ENCODE peak calls at places on chromosomes 16 and 17, in five cellular contexts. B is CD4-positive, alpha-beta memory T cell; Q is ovary; P is mammary epithelial cell; U is adrenal gland. K is an unnamed sample.

GRCh38 chr16:23504453-23505179 is 5.7 kb downstream of the GGA2 start:
- DNase-seq in B (peak; percentile 46), Q (peak; percentile 41), P (peak; percentile 96), U (peak; percentile 78), K (peak; percentile 51)

GRCh38 chr17:72754513-72754912 is 338.0 kb downstream of the SLC39A11 start:
- DNase-seq in B (no peak), Q (no peak), P (peak; percentile 9), U (no peak), K (no peak)

GRCh38 chr17:6592193-6592592 is 35.8 kb upstream of the PITPNM3 start:
- DNase-seq in B (no peak), Q (no peak), P (peak; percentile 29), U (no peak), K (no peak)

GRCh38 chr16:12801511-12802042 is 2.1 kb downstream of the CPPED1 start:
- DNase-seq in B (no peak), Q (peak; percentile 69), P (peak; percentile 69), U (peak; percentile 57), K (no peak)

GRCh38 chr17:61714300-61714699 is 123.3 kb upstream of the NACA2 start:
- DNase-seq in B (no peak), Q (no peak), P (no peak), U (no peak), K (no peak)

GRCh38 chr16:28974007-28974436 is 556 bp upstream of the SPNS1 start:
- DNase-seq in B (no peak), Q (peak; percentile 60), P (peak; percentile 51), U (peak; percentile 72), K (peak; percentile 53)

GRCh38 chr16:82079892-82080291 is 44.8 kb downstream of the HSD17B2 start:
- DNase-seq in B (no peak), Q (no peak), P (no peak), U (no peak), K (no peak)

GRCh38 chr17:79927688-79928501 is 88.7 kb upstream of the CBX4 start:
- DNase-seq in B (no peak), Q (no peak), P (no peak), U (no peak), K (no peak)

GRCh38 chr17:78939615-78940014 is 14.4 kb upstream of the TIMP2 start:
- DNase-seq in B (no peak), Q (no peak), P (no peak), U (no peak), K (no peak)

GRCh38 chr16:57021693-57022092 is 32.3 kb downstream of the NLRC5 start:
- DNase-seq in B (no peak), Q (no peak), P (no peak), U (no peak), K (no peak)
- H3K36me3 ChIP-seq in B (peaks cover 58% of the 10 kb centered on the region), Q (no peaks in the 10 kb centered on the region), P (no peaks in the 10 kb centered on the region), U (peaks cover 14% of the 10 kb centered on the region), K (no peaks in the 10 kb centered on the region)

GRCh38 chr17:2398655-2399571 is 1.9 kb downstream of the MNT start:
- DNase-seq in B (peak; percentile 56), Q (peak; percentile 69), P (peak; percentile 74), U (peak; percentile 84), K (peak; percentile 76)
- H3K4me1 ChIP-seq in B (peaks cover 62% of the 10 kb centered on the region), Q (peaks cover 39% of the 10 kb centered on the region), P (peaks cover 56% of the 10 kb centered on the region), U (peaks cover 70% of the 10 kb centered on the region), K (peaks cover 53% of the 10 kb centered on the region)

DNA sequence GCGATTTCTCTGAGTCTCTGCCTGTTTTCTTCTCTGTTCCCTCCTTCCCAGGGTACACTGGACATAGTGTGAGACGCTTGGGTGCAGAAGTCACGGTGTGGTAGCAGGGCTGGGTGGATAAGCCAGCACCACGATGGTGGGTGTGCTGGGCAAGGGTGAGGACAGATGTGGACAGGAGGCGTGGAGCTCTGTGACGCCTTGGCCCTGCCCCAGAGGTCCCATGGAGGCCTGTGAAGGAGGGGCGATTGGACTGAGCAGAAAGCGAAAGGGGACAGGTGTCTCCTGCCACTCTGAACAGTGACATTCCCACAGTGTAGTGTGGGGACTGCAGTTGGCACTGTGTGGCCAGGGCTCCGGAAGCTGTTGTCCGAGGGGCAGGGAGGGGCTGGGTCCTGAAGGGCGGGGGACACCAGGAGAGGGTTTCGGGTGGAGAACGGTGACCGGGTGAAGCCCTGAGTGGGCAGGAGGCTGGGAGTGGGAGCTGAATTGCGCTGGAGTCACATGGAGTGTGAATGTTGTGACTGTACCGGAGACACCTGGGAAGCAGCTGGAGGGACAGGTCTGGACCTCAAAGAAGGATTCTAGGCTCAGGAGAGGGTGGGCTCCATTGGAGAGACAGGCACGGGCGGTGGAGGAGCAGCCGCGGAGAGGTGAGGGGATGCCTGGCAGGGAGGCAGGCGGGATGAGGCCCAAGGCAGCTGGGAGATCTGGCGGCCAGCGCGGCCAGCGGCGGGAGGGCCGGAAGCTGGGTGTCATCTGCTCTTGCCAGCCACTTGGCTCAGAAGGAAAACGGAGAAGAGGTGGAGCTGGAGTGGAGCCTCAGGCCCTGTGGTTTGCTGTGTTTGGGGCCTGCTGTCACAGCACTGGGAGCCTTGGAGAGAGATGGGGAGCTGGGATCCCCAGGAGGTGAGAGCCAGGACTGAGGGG is 7.5 kb downstream of the TBC1D24 start:
- DNase-seq in B (no peak), Q (peak; percentile 57), P (peak; percentile 43), U (peak; percentile 74), K (peak; percentile 44)
- H3K4me3 ChIP-seq in B (no peak overlapping the region), Q (no peak overlapping the region), P (no peak overlapping the region), U (no peak overlapping the region), K (no peak overlapping the region)

GRCh38 chr17:81609541-81610353 is 27.2 kb downstream of the NPLOC4 start:
- DNase-seq in B (no peak), Q (no peak), P (no peak), U (peak; percentile 68), K (no peak)

GRCh38 chr17:81616877-81617276 is 20.0 kb downstream of the NPLOC4 start:
- DNase-seq in B (no peak), Q (no peak), P (no peak), U (no peak), K (no peak)

GRCh38 chr17:81612172-81612571 is 24.7 kb downstream of the NPLOC4 start:
- DNase-seq in B (no peak), Q (no peak), P (no peak), U (no peak), K (no peak)

DNA sequence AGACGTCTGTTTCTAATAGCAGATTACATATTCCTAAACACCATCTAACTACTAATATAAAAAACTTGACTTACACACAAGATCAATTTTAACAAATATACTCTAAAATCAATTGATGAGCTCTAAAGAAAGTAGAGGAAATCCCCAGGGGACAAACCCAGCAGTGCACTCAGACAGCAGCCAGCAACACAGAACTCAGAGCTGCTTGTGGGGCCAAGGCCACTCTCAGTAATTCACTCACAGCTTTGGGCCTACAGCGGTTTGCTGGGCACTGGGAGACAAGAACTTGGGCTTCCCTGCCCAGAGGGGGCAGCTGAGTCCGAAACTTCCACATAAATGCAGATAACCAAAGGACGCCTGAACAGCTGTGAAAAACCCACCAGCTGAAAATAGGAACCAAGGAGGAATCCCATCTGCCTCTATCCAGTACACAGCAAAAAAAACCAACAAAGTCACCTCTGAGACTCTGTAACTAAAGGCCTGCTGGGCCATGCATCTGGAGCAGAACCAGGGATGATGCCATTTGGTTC is 21.4 kb downstream of the NPLOC4 start:
- DNase-seq in B (no peak), Q (no peak), P (no peak), U (peak; percentile 74), K (no peak)
- H3K36me3 ChIP-seq in B (peaks cover 34% of the 10 kb centered on the region), Q (no peaks in the 10 kb centered on the region), P (peaks cover 12% of the 10 kb centered on the region), U (peaks cover 54% of the 10 kb centered on the region), K (no peaks in the 10 kb centered on the region)

DNA sequence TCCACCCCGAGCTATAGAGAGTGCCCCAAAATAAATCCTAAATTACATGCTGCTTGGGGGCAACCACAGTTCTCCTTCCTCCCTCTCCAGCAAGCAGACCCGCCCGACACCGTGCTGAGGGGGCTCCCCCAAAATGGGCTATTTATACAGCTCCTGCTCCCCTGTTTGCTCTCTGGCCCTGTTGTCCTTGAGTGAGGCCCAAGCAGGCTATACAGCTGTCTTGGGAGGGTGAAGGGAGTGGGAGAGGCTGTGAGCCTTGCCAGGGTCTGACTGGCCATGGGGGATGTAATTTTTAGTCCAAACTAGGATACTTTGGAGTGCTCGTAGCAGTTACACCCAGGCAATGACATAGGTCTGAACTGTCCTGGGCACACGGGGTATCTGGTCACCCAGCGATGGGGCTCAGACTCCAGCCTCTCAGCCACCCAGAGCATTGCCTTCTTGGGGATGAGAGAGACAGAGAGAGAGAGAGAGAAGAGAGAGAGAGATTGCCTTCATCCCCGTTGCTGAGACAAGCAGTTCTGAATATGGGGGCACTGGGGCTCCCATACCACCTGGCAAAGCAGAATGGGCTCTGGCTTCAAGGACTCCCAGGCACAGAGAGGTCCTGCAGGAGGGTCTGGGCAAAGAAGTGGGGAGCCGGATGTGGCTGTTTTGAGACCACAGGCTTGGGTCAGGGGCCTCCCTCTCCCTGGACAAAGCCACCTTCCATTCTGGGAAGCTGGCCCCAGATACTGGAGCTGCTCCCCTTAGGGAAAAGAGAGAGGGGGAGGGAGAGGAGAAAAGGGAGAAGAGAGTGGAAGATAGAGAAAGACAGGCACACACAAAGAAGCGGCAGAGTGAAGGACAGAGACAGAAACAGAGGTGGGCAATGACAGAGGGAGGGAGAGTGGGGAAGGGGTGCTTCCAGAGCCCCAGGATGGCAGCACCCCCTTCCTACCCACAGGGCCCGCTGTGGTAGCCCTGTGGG is 10.7 kb upstream of the TMEM92 start:
- DNase-seq in B (no peak), Q (peak; percentile 64), P (no peak), U (no peak), K (peak; percentile 30)
- H3K4me1 ChIP-seq in B (no peaks in the 10 kb centered on the region), Q (peaks cover 51% of the 10 kb centered on the region), P (peaks cover 13% of the 10 kb centered on the region), U (no peaks in the 10 kb centered on the region), K (peaks cover 67% of the 10 kb centered on the region)

GRCh38 chr17:34045990-34046389 is 209.1 kb upstream of the CCL2 start:
- DNase-seq in B (no peak), Q (no peak), P (no peak), U (no peak), K (no peak)
- H3K4me3 ChIP-seq in B (no peak overlapping the region), Q (no peak overlapping the region), P (no peak overlapping the region), U (no peak overlapping the region), K (no peak overlapping the region)

K was measured in uterus.